ENCODE peak calls at places on chromosomes 11 and 22, in eight cellular contexts. One of them, this sample, is unnamed. For H3K36me3, the result is how much of the 10 kb centered on the place peaks cover.

GRCh38 chr11:2426221-2426620 is 18.1 kb downstream of the TRPM5 start:
- DNase-seq in tibial artery: no peak
- DNase-seq in upper lobe of right lung: no peak
- DNase-seq in HepG2: no peak
- DNase-seq in H1: no peak
- DNase-seq in WERI-Rb-1: no peak
- DNase-seq in PC-9: no peak
- DNase-seq in heart right ventricle: peak
- DNase-seq in this sample: no peak

GRCh38 chr11:125910450-125910849 is 6.1 kb downstream of the DDX25 start:
- DNase-seq in tibial artery: no peak
- DNase-seq in upper lobe of right lung: no peak
- DNase-seq in HepG2: no peak
- DNase-seq in H1: no peak
- DNase-seq in WERI-Rb-1: no peak
- DNase-seq in PC-9: no peak
- DNase-seq in heart right ventricle: no peak
- DNase-seq in this sample: no peak

GRCh38 chr22:38697055-38697980 is 3.4 kb downstream of the JOSD1 start:
- DNase-seq in tibial artery: no peak
- DNase-seq in upper lobe of right lung: peak
- DNase-seq in HepG2: peak
- DNase-seq in H1: no peak
- DNase-seq in WERI-Rb-1: no peak
- DNase-seq in PC-9: peak
- DNase-seq in heart right ventricle: no peak
- DNase-seq in this sample: no peak

GRCh38 chr11:2760196-2760871 is 60.5 kb upstream of the KCNQ1OT1 start:
- DNase-seq in tibial artery: no peak
- DNase-seq in upper lobe of right lung: peak
- DNase-seq in HepG2: no peak
- DNase-seq in H1: no peak
- DNase-seq in WERI-Rb-1: peak
- DNase-seq in PC-9: no peak
- DNase-seq in heart right ventricle: no peak
- DNase-seq in this sample: no peak

GRCh38 chr11:19864141-19865120 is 151.8 kb downstream of the NAV2 start:
- DNase-seq in tibial artery: no peak
- DNase-seq in upper lobe of right lung: no peak
- DNase-seq in HepG2: peak
- DNase-seq in H1: no peak
- DNase-seq in WERI-Rb-1: no peak
- DNase-seq in PC-9: no peak
- DNase-seq in heart right ventricle: no peak
- DNase-seq in this sample: no peak

GRCh38 chr11:33133761-33134160 is 27.5 kb downstream of the CSTF3 start:
- DNase-seq in tibial artery: no peak
- DNase-seq in upper lobe of right lung: no peak
- DNase-seq in HepG2: no peak
- DNase-seq in H1: no peak
- DNase-seq in WERI-Rb-1: no peak
- DNase-seq in PC-9: no peak
- DNase-seq in heart right ventricle: no peak
- DNase-seq in this sample: no peak

GRCh38 chr22:46068176-46068907 is 82.0 kb upstream of the PPARA start:
- DNase-seq in tibial artery: no peak
- DNase-seq in upper lobe of right lung: no peak
- DNase-seq in HepG2: no peak
- DNase-seq in H1: no peak
- DNase-seq in WERI-Rb-1: no peak
- DNase-seq in PC-9: no peak
- DNase-seq in heart right ventricle: no peak
- DNase-seq in this sample: no peak

GRCh38 chr11:8015753-8016239 is 28.7 kb downstream of the EIF3F start:
- DNase-seq in tibial artery: no peak
- DNase-seq in upper lobe of right lung: peak
- DNase-seq in HepG2: no peak
- DNase-seq in H1: no peak
- DNase-seq in WERI-Rb-1: no peak
- DNase-seq in PC-9: no peak
- DNase-seq in heart right ventricle: no peak
- DNase-seq in this sample: peak

GRCh38 chr22:46681010-46681409 is 57.0 kb downstream of the CERK start:
- DNase-seq in tibial artery: no peak
- DNase-seq in upper lobe of right lung: no peak
- DNase-seq in HepG2: peak
- DNase-seq in H1: no peak
- DNase-seq in WERI-Rb-1: no peak
- DNase-seq in PC-9: no peak
- DNase-seq in heart right ventricle: no peak
- DNase-seq in this sample: no peak

GRCh38 chr11:74397531-74398243 is 546 bp downstream of the PGM2L1 start:
- DNase-seq in tibial artery: peak
- DNase-seq in upper lobe of right lung: peak
- DNase-seq in HepG2: peak
- DNase-seq in H1: no peak
- DNase-seq in WERI-Rb-1: peak
- DNase-seq in PC-9: peak
- DNase-seq in heart right ventricle: peak
- DNase-seq in this sample: peak

GRCh38 chr11:116073854-116074837 is 569.9 kb upstream of the CADM1 start:
- DNase-seq in tibial artery: no peak
- DNase-seq in upper lobe of right lung: no peak
- DNase-seq in HepG2: no peak
- DNase-seq in H1: no peak
- DNase-seq in WERI-Rb-1: peak
- DNase-seq in PC-9: no peak
- DNase-seq in heart right ventricle: peak
- DNase-seq in this sample: no peak

GRCh38 chr11:111177037-111177988 is 68.2 kb upstream of the POU2AF2 start:
- DNase-seq in tibial artery: no peak
- DNase-seq in upper lobe of right lung: no peak
- DNase-seq in HepG2: no peak
- DNase-seq in H1: no peak
- DNase-seq in WERI-Rb-1: peak
- DNase-seq in PC-9: no peak
- DNase-seq in heart right ventricle: no peak
- DNase-seq in this sample: no peak
- H3K4me3 ChIP-seq in tibial artery: no peak
- H3K4me3 ChIP-seq in upper lobe of right lung: no peak
- H3K4me3 ChIP-seq in HepG2: no peak
- H3K4me3 ChIP-seq in H1: no peak
- H3K4me3 ChIP-seq in WERI-Rb-1: no peak
- H3K4me3 ChIP-seq in PC-9: no peak
- H3K4me3 ChIP-seq in heart right ventricle: no peak
- H3K4me3 ChIP-seq in this sample: no peak

DNA sequence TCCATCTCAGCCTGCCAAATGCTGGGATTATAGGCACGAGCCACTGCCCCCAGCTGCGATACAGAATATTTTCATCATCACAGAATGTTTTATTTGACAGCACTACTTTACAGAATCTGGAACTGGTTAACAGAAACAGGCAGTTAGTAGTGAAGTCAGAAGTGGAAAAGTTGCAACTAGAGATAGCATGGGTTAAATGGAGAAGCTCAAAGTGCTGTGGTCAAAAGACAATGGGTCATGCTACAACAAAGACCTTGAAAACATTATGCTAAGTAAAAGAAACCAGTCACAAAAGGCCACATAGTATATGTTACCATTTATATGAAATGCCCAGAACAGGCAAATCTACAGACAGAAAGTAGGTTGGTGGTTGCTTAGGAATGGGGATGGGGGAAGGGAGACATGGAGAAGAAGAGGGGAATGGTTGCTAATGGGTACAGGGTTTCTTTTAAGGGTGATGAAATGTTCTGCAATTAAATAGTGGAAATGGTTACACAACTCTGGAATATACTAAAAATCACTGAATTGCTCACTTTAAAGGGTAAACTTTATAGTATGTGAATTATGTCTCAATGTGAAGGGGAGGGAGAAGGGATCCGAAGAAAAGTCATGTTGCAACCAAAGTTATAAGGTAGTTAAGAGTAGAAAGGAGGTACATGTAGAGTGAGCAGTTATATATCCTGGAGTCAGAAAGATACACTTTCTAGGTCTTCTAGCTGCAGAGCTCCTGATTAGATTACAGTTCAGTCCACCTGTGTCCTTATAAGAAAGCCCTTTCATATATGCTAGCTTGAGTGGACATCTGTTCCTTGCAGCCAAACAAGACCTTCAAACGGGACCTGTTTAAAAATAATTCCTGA is 46.3 kb upstream of the RAPSN start:
- DNase-seq in tibial artery: no peak
- DNase-seq in upper lobe of right lung: no peak
- DNase-seq in HepG2: no peak
- DNase-seq in H1: no peak
- DNase-seq in WERI-Rb-1: no peak
- DNase-seq in PC-9: no peak
- DNase-seq in heart right ventricle: no peak
- DNase-seq in this sample: no peak
- H3K36me3 ChIP-seq in tibial artery: under half
- H3K36me3 ChIP-seq in upper lobe of right lung: under half
- H3K36me3 ChIP-seq in HepG2: under half
- H3K36me3 ChIP-seq in H1: under half
- H3K36me3 ChIP-seq in WERI-Rb-1: under half
- H3K36me3 ChIP-seq in PC-9: under half
- H3K36me3 ChIP-seq in heart right ventricle: under half
- H3K36me3 ChIP-seq in this sample: under half

DNA sequence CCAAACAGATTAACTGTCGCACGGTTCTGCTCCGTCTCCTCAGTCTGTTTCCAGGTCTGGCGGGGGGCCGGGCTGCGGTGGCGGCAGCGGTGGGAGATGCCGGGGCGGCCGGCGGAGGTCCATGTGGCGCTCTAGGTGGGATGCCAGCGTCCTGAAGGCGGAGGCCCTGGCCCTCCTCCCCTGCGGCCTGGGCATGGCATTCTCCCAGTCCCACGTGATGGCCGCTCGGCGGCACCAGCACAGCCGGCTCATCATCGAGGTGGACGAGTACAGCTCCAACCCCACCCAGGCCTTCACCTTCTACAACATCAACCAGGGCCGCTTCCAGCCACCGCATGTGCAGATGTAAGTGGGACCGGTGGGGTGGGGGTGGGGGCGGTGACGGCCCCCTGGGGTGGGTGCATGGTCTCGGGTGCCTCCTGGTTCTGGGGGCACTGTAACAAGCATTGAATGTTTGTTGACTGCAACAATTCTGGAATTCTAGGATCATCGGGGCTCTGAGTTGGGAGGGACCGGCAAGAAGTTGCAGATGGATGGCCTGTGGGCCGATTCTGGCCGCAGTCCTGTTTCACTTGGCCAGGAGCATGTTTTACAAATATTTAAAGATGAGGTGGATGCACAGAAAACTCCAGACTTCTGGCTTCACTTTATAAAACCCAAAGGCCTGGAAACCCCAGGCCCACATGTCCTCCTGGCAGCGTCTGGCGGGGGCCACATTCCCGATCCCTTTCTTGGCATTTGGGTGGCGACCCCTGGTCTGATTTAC is 13.2 kb downstream of the MPPED1 start:
- DNase-seq in tibial artery: no peak
- DNase-seq in upper lobe of right lung: no peak
- DNase-seq in HepG2: no peak
- DNase-seq in H1: no peak
- DNase-seq in WERI-Rb-1: peak
- DNase-seq in PC-9: no peak
- DNase-seq in heart right ventricle: no peak
- DNase-seq in this sample: no peak
- H3K4me3 ChIP-seq in tibial artery: no peak
- H3K4me3 ChIP-seq in upper lobe of right lung: no peak
- H3K4me3 ChIP-seq in HepG2: no peak
- H3K4me3 ChIP-seq in H1: no peak
- H3K4me3 ChIP-seq in WERI-Rb-1: peak
- H3K4me3 ChIP-seq in PC-9: no peak
- H3K4me3 ChIP-seq in heart right ventricle: no peak
- H3K4me3 ChIP-seq in this sample: no peak

DNA sequence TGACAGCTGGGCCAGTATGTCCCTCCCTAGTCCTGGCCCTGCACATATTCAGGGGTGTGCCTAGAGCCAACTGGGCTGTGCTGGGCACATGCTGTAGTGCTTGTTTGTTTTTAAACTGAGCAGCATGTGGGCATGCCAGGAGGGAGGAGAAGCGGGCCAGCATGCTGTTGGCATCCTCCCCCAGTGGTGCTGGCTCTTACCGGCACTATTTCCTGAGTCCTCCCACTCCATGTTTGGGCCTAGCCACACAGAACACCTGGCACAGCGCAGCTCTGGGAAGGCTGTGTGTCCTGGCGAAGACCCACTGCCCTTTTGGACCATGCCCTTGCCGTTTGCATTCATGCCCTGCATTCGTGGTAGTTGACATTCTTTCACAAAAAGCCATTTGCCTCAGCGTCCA is 13.4 kb downstream of the DGCR8 start:
- DNase-seq in tibial artery: peak
- DNase-seq in upper lobe of right lung: peak
- DNase-seq in HepG2: no peak
- DNase-seq in H1: no peak
- DNase-seq in WERI-Rb-1: no peak
- DNase-seq in PC-9: no peak
- DNase-seq in heart right ventricle: peak
- DNase-seq in this sample: no peak
- H3K36me3 ChIP-seq in tibial artery: half or more
- H3K36me3 ChIP-seq in upper lobe of right lung: half or more
- H3K36me3 ChIP-seq in HepG2: under half
- H3K36me3 ChIP-seq in H1: half or more
- H3K36me3 ChIP-seq in WERI-Rb-1: half or more
- H3K36me3 ChIP-seq in PC-9: under half
- H3K36me3 ChIP-seq in heart right ventricle: half or more
- H3K36me3 ChIP-seq in this sample: under half

GRCh38 chr22:36326178-36327161 is 61.3 kb downstream of the MYH9 start:
- DNase-seq in tibial artery: no peak
- DNase-seq in upper lobe of right lung: no peak
- DNase-seq in HepG2: no peak
- DNase-seq in H1: no peak
- DNase-seq in WERI-Rb-1: no peak
- DNase-seq in PC-9: no peak
- DNase-seq in heart right ventricle: no peak
- DNase-seq in this sample: no peak

GRCh38 chr22:36324414-36324813 is 63.4 kb downstream of the MYH9 start:
- DNase-seq in tibial artery: no peak
- DNase-seq in upper lobe of right lung: no peak
- DNase-seq in HepG2: no peak
- DNase-seq in H1: no peak
- DNase-seq in WERI-Rb-1: no peak
- DNase-seq in PC-9: no peak
- DNase-seq in heart right ventricle: no peak
- DNase-seq in this sample: no peak

GRCh38 chr22:36323855-36324331 is 63.9 kb downstream of the MYH9 start:
- DNase-seq in tibial artery: peak
- DNase-seq in upper lobe of right lung: no peak
- DNase-seq in HepG2: no peak
- DNase-seq in H1: no peak
- DNase-seq in WERI-Rb-1: no peak
- DNase-seq in PC-9: no peak
- DNase-seq in heart right ventricle: peak
- DNase-seq in this sample: no peak

GRCh38 chr22:36323182-36323854 is 64.4 kb downstream of the MYH9 start:
- DNase-seq in tibial artery: peak
- DNase-seq in upper lobe of right lung: peak
- DNase-seq in HepG2: no peak
- DNase-seq in H1: no peak
- DNase-seq in WERI-Rb-1: no peak
- DNase-seq in PC-9: no peak
- DNase-seq in heart right ventricle: peak
- DNase-seq in this sample: no peak

GRCh38 chr22:36325163-36326031 is 62.4 kb downstream of the MYH9 start:
- DNase-seq in tibial artery: peak
- DNase-seq in upper lobe of right lung: peak
- DNase-seq in HepG2: no peak
- DNase-seq in H1: no peak
- DNase-seq in WERI-Rb-1: no peak
- DNase-seq in PC-9: no peak
- DNase-seq in heart right ventricle: no peak
- DNase-seq in this sample: peak
- H3K4me3 ChIP-seq in tibial artery: no peak
- H3K4me3 ChIP-seq in upper lobe of right lung: no peak
- H3K4me3 ChIP-seq in HepG2: no peak
- H3K4me3 ChIP-seq in H1: no peak
- H3K4me3 ChIP-seq in WERI-Rb-1: no peak
- H3K4me3 ChIP-seq in PC-9: no peak
- H3K4me3 ChIP-seq in heart right ventricle: no peak
- H3K4me3 ChIP-seq in this sample: no peak

This sample was measured in mammary epithelial cell.